ENCODE peak calls at places on chromosome 12, in eight cellular contexts. E is activated CD4-positive, alpha-beta memory T cell treated with anti-CD3 and anti-CD28 coated beads, Interleukin-2, amount 10 ng/mL, durations not matched to agents 7 days and 5 days; V is hippocampal formation; C is stimulated activated CD4-positive, alpha-beta T cell treated with anti-CD3 and anti-CD28 coated beads, Interleukin-4, amount 100 ng/mL, for 4 hours; Z is cardiac muscle cell; U is activated T-cell treated with anti-CD3 and anti-CD28 coated beads, Interleukin-2, amount 50 U/mL, for 72 hours; Y is cerebellum; M is colonic mucosa. N is an unnamed sample.

GRCh38 chr12:29275834-29276233 is 105.1 kb downstream of the ERGIC2 start:
- DNase-seq in E (no peak), V (no peak), C (no peak), Z (no peak), U (no peak), Y (no peak), M (no peak), N (no peak)

GRCh38 chr12:62732861-62733427 is 202.0 kb downstream of the PPM1H start:
- DNase-seq in E (no peak), V (no peak), C (no peak), Z (no peak), U (no peak), Y (no peak), M (no peak), N (peak; percentile 54)

GRCh38 chr12:27198036-27198435 is 46.0 kb upstream of the STK38L start:
- DNase-seq in E (no peak), V (no peak), C (no peak), Z (no peak), U (no peak), Y (no peak), M (no peak), N (peak; percentile 12)

GRCh38 chr12:7045913-7046312 is 14.6 kb upstream of the C1S start:
- DNase-seq in E (no peak), V (no peak), C (no peak), Z (no peak), U (no peak), Y (no peak), M (no peak), N (no peak)

GRCh38 chr12:81181701-81182100 is 103.8 kb downstream of the ACSS3 start:
- DNase-seq in E (no peak), V (no peak), C (no peak), Z (no peak), U (no peak), Y (no peak), M (no peak), N (no peak)

GRCh38 chr12:116588390-116589028 is 29.3 kb downstream of the MAP1LC3B2 start:
- DNase-seq in E (no peak), V (no peak), C (no peak), Z (no peak), U (no peak), Y (no peak), M (no peak), N (no peak)

GRCh38 chr12:75489613-75490210 is 9.2 kb downstream of the GLIPR1 start:
- DNase-seq in E (no peak), V (no peak), C (peak; percentile 43), Z (no peak), U (peak; percentile 65), Y (no peak), M (no peak), N (no peak)

GRCh38 chr12:127295630-127296029 is 971.3 kb upstream of the TMEM132C start:
- DNase-seq in E (no peak), V (no peak), C (no peak), Z (no peak), U (no peak), Y (no peak), M (no peak), N (no peak)

GRCh38 chr12:104610513-104611235 is 153.9 kb downstream of the CHST11 start:
- DNase-seq in E (no peak), V (no peak), C (no peak), Z (no peak), U (no peak), Y (no peak), M (no peak), N (no peak)

GRCh38 chr12:104630230-104630670 is 173.5 kb downstream of the CHST11 start:
- DNase-seq in E (no peak), V (no peak), C (no peak), Z (no peak), U (no peak), Y (no peak), M (no peak), N (no peak)

GRCh38 chr12:8658361-8658760 is 4.3 kb downstream of the MFAP5 start:
- DNase-seq in E (no peak), V (no peak), C (no peak), Z (no peak), U (no peak), Y (no peak), M (no peak), N (peak; percentile 48)

GRCh38 chr12:115541891-115542361 is 735.6 kb downstream of the MED13L start:
- DNase-seq in E (no peak), V (no peak), C (no peak), Z (no peak), U (no peak), Y (no peak), M (no peak), N (no peak)

GRCh38 chr12:94973202-94973601 is 30.3 kb downstream of the NDUFA12 start:
- DNase-seq in E (no peak), V (no peak), C (no peak), Z (peak; percentile 23), U (no peak), Y (no peak), M (no peak), N (no peak)

GRCh38 chr12:113472191-113473190 is 820 bp upstream of the LHX5 start:
- DNase-seq in E (no peak), V (no peak), C (no peak), Z (peak; percentile 14), U (no peak), Y (no peak), M (no peak), N (peak; percentile 12)

GRCh38 chr12:3964404-3964803 is 91.2 kb upstream of the PARP11 start:
- DNase-seq in E (no peak), V (no peak), C (no peak), Z (peak; percentile 40), U (no peak), Y (peak; percentile 3), M (no peak), N (no peak)

GRCh38 chr12:1313906-1314305 is 280.5 kb downstream of the FBXL14 start:
- DNase-seq in E (no peak), V (no peak), C (no peak), Z (no peak), U (no peak), Y (no peak), M (no peak), N (no peak)

GRCh38 chr12:34289431-34290190 is 267.3 kb downstream of the ALG10 start:
- DNase-seq in E (no peak), V (no peak), C (no peak), Z (no peak), U (no peak), Y (no peak), M (no peak), N (no peak)

GRCh38 chr12:120115692-120116442 is 686 bp downstream of the RAB35 start:
- DNase-seq in E (peak; percentile 53), V (no peak), C (no peak), Z (no peak), U (peak; percentile 51), Y (no peak), M (peak; percentile 44), N (peak; percentile 69)

GRCh38 chr12:120928864-120929652 is 24.9 kb upstream of the SPPL3 start:
- DNase-seq in E (no peak), V (no peak), C (no peak), Z (peak; percentile 20), U (no peak), Y (no peak), M (peak; percentile 81), N (no peak)

GRCh38 chr12:2833810-2834209 is 1.0 kb downstream of the NRIP2 start:
- DNase-seq in E (no peak), V (no peak), C (no peak), Z (no peak), U (no peak), Y (peak; percentile 60), M (no peak), N (no peak)

GRCh38 chr12:7144414-7145120 is 14.4 kb downstream of the CLSTN3 start:
- DNase-seq in E (no peak), V (peak; percentile 27), C (no peak), Z (peak; percentile 31), U (no peak), Y (peak; percentile 69), M (no peak), N (peak; percentile 54)

GRCh38 chr12:123465084-123465483 is 7.1 kb downstream of the SNRNP35 start:
- DNase-seq in E (no peak), V (no peak), C (no peak), Z (peak; percentile 13), U (no peak), Y (no peak), M (no peak), N (no peak)

GRCh38 chr12:62190921-62191746 is 69.1 kb upstream of the USP15 start:
- DNase-seq in E (peak; percentile 23), V (no peak), C (no peak), Z (peak; percentile 26), U (peak; percentile 37), Y (no peak), M (no peak), N (peak; percentile 24)

GRCh38 chr12:22409071-22409951 is 74.8 kb upstream of the ST8SIA1 start:
- DNase-seq in E (peak; percentile 69), V (no peak), C (no peak), Z (peak; percentile 43), U (peak; percentile 53), Y (no peak), M (no peak), N (no peak)

GRCh38 chr12:109423392-109423791 is 53.7 kb downstream of the KCTD10 start:
- DNase-seq in E (no peak), V (no peak), C (no peak), Z (no peak), U (no peak), Y (no peak), M (no peak), N (no peak)

GRCh38 chr12:53939141-53940108 is 794 bp downstream of the HOXC13 start:
- DNase-seq in E (no peak), V (no peak), C (no peak), Z (peak; percentile 48), U (no peak), Y (no peak), M (no peak), N (peak; percentile 69)

GRCh38 chr12:64965920-64966319 is 141.5 kb downstream of the TBC1D30 start:
- DNase-seq in E (no peak), V (no peak), C (no peak), Z (no peak), U (no peak), Y (no peak), M (no peak), N (no peak)